ENCODE peak calls at places on chromosomes 13 and 19, in five cellular contexts. K is left lung, X is H9, I is GM23338, P is psoas muscle. V is an unnamed sample.

GRCh38 chr13:74062933-74063332 is 71.3 kb downstream of the KLF12 start:
- DNase-seq in K (no peak), X (no peak), I (no peak), P (peak), V (peak)

GRCh38 chr19:1455002-1455335 is 5.0 kb downstream of the APC2 start:
- DNase-seq in K (no peak), P (no peak), X (no peak), I (no peak), V (no peak)

GRCh38 chr19:49921871-49922755 is 6.9 kb upstream of the ATF5 start:
- DNase-seq in X (no peak), K (peak), P (peak), I (no peak), V (no peak)

GRCh38 chr19:46351241-46352041 is 4.6 kb downstream of the PPP5C start:
- DNase-seq in K (peak), X (no peak), I (peak), P (peak), V (peak)

GRCh38 chr19:2491130-2491801 is 15.3 kb downstream of the GADD45B start:
- DNase-seq in P (peak), I (no peak), K (peak), X (no peak), V (no peak)

GRCh38 chr13:90732049-90732448 is 615.4 kb upstream of the MIR17HG start:
- DNase-seq in I (peak), P (no peak), K (peak), X (peak), V (no peak)

GRCh38 chr19:3725640-3726310 is 17.6 kb downstream of the TJP3 start:
- DNase-seq in X (peak), I (peak), K (peak), P (no peak), V (no peak)

GRCh38 chr19:18672606-18673337 is 10.7 kb upstream of the CRTC1 start:
- DNase-seq in P (peak), X (peak), K (no peak), I (peak), V (no peak)

GRCh38 chr19:4077800-4078683 is 11.3 kb upstream of the ZBTB7A start:
- DNase-seq in P (peak), K (peak), X (no peak), I (peak), V (peak)

GRCh38 chr19:47760632-47760999 is 15.3 kb downstream of the NOP53 start:
- DNase-seq in K (no peak), I (no peak), P (no peak), X (no peak), V (no peak)

GRCh38 chr13:26965976-26966375 is 205.4 kb upstream of the GPR12 start:
- DNase-seq in K (no peak), X (no peak), I (no peak), P (peak), V (peak)

GRCh38 chr13:40271511-40271910 is 394.9 kb downstream of the FOXO1 start:
- DNase-seq in X (no peak), K (no peak), I (no peak), P (peak), V (peak)

GRCh38 chr13:21458816-21459701 is at the start of gene ZDHHC20:
- DNase-seq in K (peak), I (peak), P (peak), X (peak), V (peak)

GRCh38 chr13:31913459-31913858 is 118.1 kb upstream of the FRY start:
- DNase-seq in K (no peak), I (no peak), X (no peak), P (no peak), V (no peak)

GRCh38 chr19:32406161-32407003 is 812 bp downstream of the DPY19L3 start:
- DNase-seq in X (no peak), K (no peak), P (no peak), I (peak), V (no peak)

GRCh38 chr13:27135023-27135422 is 36.6 kb downstream of the USP12 start:
- DNase-seq in I (no peak), P (no peak), K (no peak), X (no peak), V (no peak)

GRCh38 chr19:10417598-10418280 is 2.6 kb upstream of the PDE4A start:
- DNase-seq in P (no peak), K (no peak), X (peak), I (peak), V (no peak)

GRCh38 chr13:73717632-73718031 is 416.6 kb downstream of the KLF12 start:
- DNase-seq in K (no peak), X (no peak), P (no peak), I (no peak), V (no peak)

GRCh38 chr13:87274209-87274819 is 396.9 kb upstream of the SLITRK5 start:
- DNase-seq in X (peak), P (no peak), K (no peak), I (peak), V (peak)

GRCh38 chr13:23578411-23579071 is 8.3 kb downstream of the TNFRSF19 start:
- DNase-seq in P (peak), K (peak), X (peak), I (peak), V (peak)

GRCh38 chr13:44763604-44764311 is 187.6 kb upstream of the TSC22D1 start:
- DNase-seq in K (no peak), P (peak), I (no peak), X (no peak), V (peak)

GRCh38 chr13:38582133-38582532 is 104.7 kb upstream of the FREM2 start:
- DNase-seq in X (no peak), I (peak), K (no peak), P (no peak), V (no peak)

GRCh38 chr13:38670627-38671026 is 16.2 kb upstream of the FREM2 start:
- DNase-seq in P (no peak), K (no peak), X (no peak), I (no peak), V (no peak)

GRCh38 chr13:96963786-96964475 is 30.3 kb downstream of the OXGR1 start:
- DNase-seq in K (no peak), I (no peak), X (no peak), P (no peak), V (no peak)

GRCh38 chr19:11203194-11204075 is 6.1 kb upstream of the KANK2 start:
- DNase-seq in P (peak), X (peak), I (peak), K (peak), V (peak)

GRCh38 chr19:18121166-18121565 is 23.6 kb downstream of the MAST3 start:
- DNase-seq in K (no peak), I (no peak), P (no peak), X (no peak), V (no peak)

DNA sequence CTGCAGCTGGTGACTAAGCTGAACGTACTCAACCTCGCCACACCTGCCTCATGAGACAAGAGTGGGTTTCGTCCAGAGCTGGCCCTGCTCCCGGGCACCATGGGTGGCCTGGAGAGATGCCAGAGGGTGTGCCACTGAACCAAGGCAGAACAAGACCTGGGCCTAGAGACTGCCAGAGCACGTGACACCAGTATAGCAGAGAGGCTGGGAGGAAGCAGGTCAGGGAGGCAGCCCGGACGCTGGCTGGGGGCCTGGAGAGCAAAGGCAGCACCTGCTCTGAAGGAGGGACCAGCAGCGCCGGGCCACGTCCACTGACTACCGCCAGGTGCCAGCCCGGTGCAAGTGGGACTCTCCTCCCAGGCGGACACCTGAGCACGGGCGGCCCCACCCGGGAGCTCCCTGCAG is 7.3 kb upstream of the C13orf46 start:
- DNase-seq in I (no peak), K (peak), X (no peak), P (peak), V (no peak)
- TF ChIP-seq CTCF in I (no peak), K (no peak), X (no peak), P (no peak), V (no peak)

DNA sequence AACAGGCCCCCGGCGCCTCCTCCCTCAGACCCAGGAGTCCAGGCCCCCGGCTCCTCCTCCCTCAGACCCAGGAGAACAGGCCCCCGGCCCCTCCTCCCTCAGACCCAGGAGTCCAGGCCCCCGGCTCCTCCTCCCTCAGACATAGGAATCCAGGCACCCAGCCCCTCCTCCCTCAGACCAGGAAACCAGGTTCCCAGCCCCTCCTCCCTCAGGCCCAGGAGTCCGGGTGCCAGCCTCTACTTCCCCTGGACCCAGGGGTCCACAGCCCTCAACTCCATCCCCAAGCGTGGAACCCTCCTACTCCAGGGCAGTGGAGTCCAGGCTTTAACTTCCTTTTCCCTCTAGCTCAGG is 572 bp downstream of the TMC4 start:
- DNase-seq in K (peak), P (no peak), X (no peak), I (no peak), V (no peak)
- H3K27ac ChIP-seq in K (no peak), P (no peak), X (no peak), I (peak), V (peak)

GRCh38 chr19:20051841-20052768 is 12.8 kb upstream of the ZNF682 start:
- DNase-seq in P (peak), K (peak), I (peak), X (peak), V (peak)
- TF ChIP-seq CTCF in P (no peak), K (no peak), I (peak), X (peak), V (peak)

GRCh38 chr19:16441661-16442071 is 30.1 kb downstream of the EPS15L1 start:
- DNase-seq in P (no peak), I (peak), X (peak), K (peak), V (no peak)

GRCh38 chr19:16442386-16443276 is 29.1 kb downstream of the EPS15L1 start:
- DNase-seq in K (peak), X (no peak), I (no peak), P (peak), V (peak)

GRCh38 chr19:16446108-16447014 is 25.4 kb downstream of the EPS15L1 start:
- DNase-seq in X (no peak), K (peak), I (no peak), P (no peak), V (no peak)

GRCh38 chr19:16445238-16446107 is 26.3 kb downstream of the EPS15L1 start:
- DNase-seq in X (no peak), K (peak), I (no peak), P (no peak), V (no peak)

GRCh38 chr19:16444273-16444597 is 27.5 kb downstream of the EPS15L1 start:
- DNase-seq in P (no peak), X (no peak), I (no peak), K (peak), V (no peak)
- H3K27ac ChIP-seq in P (peak), X (no peak), I (no peak), K (no peak), V (no peak)

V was measured in heart right ventricle.